ENCODE peak calls at places on chromosome 13, in seven cellular contexts. E is A549, R is heart left ventricle, Y is adrenal gland, D is IMR-90, B is breast epithelium, U is stomach. I is an unnamed sample.

GRCh38 chr13:73945371-73945770 is 188.8 kb downstream of the KLF12 start:
- DNase-seq in B (no peak), U (no peak), R (no peak), D (no peak), Y (no peak), E (no peak), I (no peak)

GRCh38 chr13:51731759-51732158 is 72.2 kb downstream of the DHRS12 start:
- DNase-seq in U (no peak), R (no peak), D (peak), E (peak), B (no peak), Y (no peak), I (no peak)

GRCh38 chr13:51826606-51827005 is 18.4 kb downstream of the TMEM272 start:
- DNase-seq in B (peak), U (no peak), E (no peak), D (no peak), R (peak), Y (peak), I (no peak)

GRCh38 chr13:77460195-77460594 is 75.3 kb upstream of the SCEL start:
- DNase-seq in D (no peak), Y (peak), U (peak), E (no peak), B (no peak), R (no peak), I (no peak)

GRCh38 chr13:25292301-25292700 is 5.0 kb upstream of the MTMR6 start:
- DNase-seq in U (no peak), D (peak), B (no peak), R (no peak), E (no peak), Y (no peak), I (no peak)

GRCh38 chr13:110388141-110388943 is 81.3 kb downstream of the COL4A2 start:
- DNase-seq in B (peak), D (peak), U (no peak), Y (no peak), E (no peak), R (peak), I (peak)

GRCh38 chr13:46385946-46386345 is 1.1 kb downstream of the RUBCNL start:
- DNase-seq in U (no peak), D (no peak), R (no peak), E (no peak), Y (no peak), B (no peak), I (no peak)

GRCh38 chr13:36997716-36998427 is 1.3 kb downstream of the ALG5 start:
- DNase-seq in D (peak), U (no peak), Y (no peak), B (no peak), E (no peak), R (no peak), I (no peak)

GRCh38 chr13:64041296-64041695 is 2625.6 kb upstream of the PCDH20 start:
- DNase-seq in E (no peak), D (no peak), U (no peak), Y (no peak), B (no peak), R (no peak), I (no peak)

GRCh38 chr13:59494151-59494550 is 669.6 kb downstream of the DIAPH3 start:
- DNase-seq in U (no peak), R (no peak), E (no peak), Y (no peak), D (no peak), B (no peak), I (no peak)

GRCh38 chr13:59696229-59696628 is 467.5 kb downstream of the DIAPH3 start:
- DNase-seq in R (no peak), B (no peak), Y (no peak), D (no peak), E (no peak), U (no peak), I (no peak)

GRCh38 chr13:85283408-85283807 is 515.8 kb downstream of the SLITRK6 start:
- DNase-seq in D (no peak), B (no peak), R (no peak), U (no peak), Y (no peak), E (no peak), I (no peak)

GRCh38 chr13:77112961-77113360 is 86.0 kb upstream of the FBXL3 start:
- DNase-seq in D (no peak), R (no peak), E (no peak), U (no peak), B (no peak), Y (no peak), I (no peak)

GRCh38 chr13:24254151-24254810 is 55.1 kb upstream of the C1QTNF9 start:
- DNase-seq in B (no peak), D (no peak), R (no peak), U (no peak), Y (no peak), E (no peak), I (no peak)

GRCh38 chr13:94300401-94300800 is 179.1 kb downstream of the DCT start:
- DNase-seq in B (no peak), U (no peak), D (no peak), E (no peak), R (no peak), Y (no peak), I (no peak)

GRCh38 chr13:93248627-93249047 is 22.0 kb downstream of the GPC6 start:
- DNase-seq in U (peak), D (peak), R (no peak), Y (no peak), E (no peak), B (no peak), I (peak)

GRCh38 chr13:23445794-23446193 is 12.3 kb upstream of the SACS start:
- DNase-seq in D (no peak), R (no peak), B (no peak), Y (no peak), E (no peak), U (no peak), I (no peak)

GRCh38 chr13:77533875-77534788 is 1.4 kb upstream of the SCEL start:
- DNase-seq in E (no peak), U (no peak), Y (no peak), B (no peak), R (no peak), D (no peak), I (no peak)

GRCh38 chr13:40109324-40109958 is 454.0 kb downstream of the COG6 start:
- DNase-seq in Y (no peak), D (peak), R (no peak), B (no peak), U (no peak), E (peak), I (no peak)

GRCh38 chr13:98141938-98142426 is 912 bp upstream of the FARP1 start:
- DNase-seq in Y (peak), U (peak), E (no peak), R (peak), D (no peak), B (no peak), I (peak)

GRCh38 chr13:31093145-31093885 is 68.4 kb downstream of the HSPH1 start:
- DNase-seq in B (no peak), U (no peak), D (no peak), E (no peak), Y (no peak), R (no peak), I (no peak)

GRCh38 chr13:89930861-89931260 is 1416.6 kb upstream of the MIR17HG start:
- DNase-seq in Y (no peak), E (no peak), R (no peak), D (no peak), U (no peak), B (no peak), I (no peak)

GRCh38 chr13:43331676-43332075 is 308.3 kb downstream of the DNAJC15 start:
- DNase-seq in U (no peak), E (no peak), D (peak), B (no peak), Y (no peak), R (no peak), I (peak)

DNA sequence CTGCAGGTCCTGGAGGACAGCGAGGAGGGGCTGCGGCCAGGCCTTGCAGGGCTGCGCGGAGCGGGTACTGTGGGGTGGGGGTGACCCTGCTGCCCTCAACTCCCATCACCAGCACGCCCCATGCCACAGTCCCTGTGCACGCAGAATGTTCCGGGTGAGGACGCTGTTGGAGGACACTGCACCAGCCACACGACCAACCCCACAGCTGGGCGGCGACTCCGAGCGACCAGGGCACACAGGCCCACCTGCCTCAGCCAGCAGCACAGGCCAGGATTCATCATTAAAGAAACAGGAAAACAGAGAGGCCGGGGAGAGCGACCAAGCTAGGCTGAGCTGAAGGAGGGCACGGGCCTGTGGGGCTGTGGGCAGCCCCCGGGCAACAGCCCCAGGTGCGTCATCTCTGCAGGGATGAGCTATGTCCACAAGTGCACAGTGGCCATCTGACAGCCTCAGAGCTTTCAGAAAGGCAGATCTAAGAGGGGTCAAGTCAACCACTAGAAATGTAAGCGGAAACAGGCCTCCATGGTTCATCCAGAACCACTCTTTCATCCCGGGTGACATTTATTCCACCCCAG is 1.6 kb downstream of the GAS6 start:
- DNase-seq in E (no peak), U (no peak), R (no peak), B (peak), D (peak), Y (no peak), I (no peak)
- H3K4me3 ChIP-seq in E (no peak), U (peak), R (peak), B (peak), D (peak), Y (no peak), I (peak)

GRCh38 chr13:48655291-48655690 is 1.6 kb downstream of the CYSLTR2 start:
- DNase-seq in R (no peak), B (no peak), E (no peak), Y (no peak), U (no peak), D (no peak), I (no peak)

GRCh38 chr13:48656621-48657020 is 2.9 kb downstream of the CYSLTR2 start:
- DNase-seq in E (no peak), U (no peak), Y (no peak), R (no peak), D (no peak), B (no peak), I (no peak)

GRCh38 chr13:48662226-48662625 is 8.5 kb downstream of the CYSLTR2 start:
- DNase-seq in E (no peak), Y (no peak), R (no peak), U (no peak), B (no peak), D (no peak), I (no peak)

GRCh38 chr13:48661112-48661511 is 7.4 kb downstream of the CYSLTR2 start:
- DNase-seq in R (no peak), U (no peak), B (no peak), D (no peak), Y (no peak), E (no peak), I (no peak)

DNA sequence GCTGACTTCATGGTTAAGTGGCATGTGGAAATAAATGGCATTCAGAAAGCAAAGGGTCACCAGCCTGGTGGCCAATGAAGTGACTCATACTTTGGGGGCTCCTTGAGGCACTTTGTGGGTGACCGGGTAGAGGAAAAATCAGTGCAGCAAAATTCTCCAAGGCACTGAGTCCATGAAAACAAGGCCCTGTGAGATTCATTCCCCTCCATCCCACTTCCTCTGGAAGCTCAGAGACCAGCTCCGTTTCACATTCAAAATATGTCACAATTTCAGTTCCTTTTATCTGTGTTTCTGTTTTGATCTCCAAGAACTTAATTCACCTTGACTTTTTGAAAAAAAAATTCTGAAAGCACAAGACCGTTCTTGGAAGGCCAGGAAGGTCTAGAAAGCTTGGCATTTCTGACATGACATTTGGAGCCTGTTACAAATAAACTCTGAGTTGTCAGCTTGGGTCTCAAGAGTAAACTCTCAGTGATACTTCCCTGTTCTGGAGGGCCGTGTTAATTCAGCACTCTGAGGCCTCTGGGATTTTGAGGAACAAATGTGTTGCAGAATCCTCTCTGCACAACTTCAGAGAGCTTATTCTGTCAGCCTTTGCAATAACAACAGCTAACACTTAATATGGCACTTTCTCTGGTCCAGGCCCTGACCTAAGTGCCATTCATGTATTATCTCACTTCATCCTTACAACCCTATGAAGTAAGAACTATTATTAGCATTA is 6.8 kb downstream of the CYSLTR2 start:
- DNase-seq in R (no peak), U (no peak), B (no peak), D (no peak), Y (no peak), E (no peak), I (no peak)
- TF ChIP-seq POLR2A in R (no peak), U (no peak), B (no peak), D (no peak), Y (no peak), E (no peak), I (no peak)

GRCh38 chr13:48160879-48161278 is 66.0 kb upstream of the MED4 start:
- DNase-seq in U (no peak), Y (no peak), E (no peak), B (no peak), D (no peak), R (no peak), I (no peak)
- H3K4me3 ChIP-seq in U (no peak), Y (no peak), E (no peak), B (no peak), D (no peak), R (no peak), I (no peak)

GRCh38 chr13:49936085-49936942 is at the start of gene SPRYD7:
- DNase-seq in E (peak), B (peak), R (peak), Y (peak), D (peak), U (peak), I (peak)
- TF ChIP-seq POLR2A in E (peak), B (peak), R (peak), Y (no peak), D (peak), U (no peak), I (peak)

GRCh38 chr13:97113231-97114001 is 108.7 kb upstream of the MBNL2 start:
- DNase-seq in Y (peak), D (no peak), U (no peak), B (no peak), E (no peak), R (no peak), I (peak)
- H3K4me3 ChIP-seq in Y (no peak), D (no peak), U (no peak), B (no peak), E (no peak), R (no peak), I (no peak)

GRCh38 chr13:72567566-72567965 is 159.9 kb downstream of the MZT1 start:
- DNase-seq in R (no peak), B (no peak), D (no peak), Y (no peak), U (no peak), E (no peak), I (no peak)
- TF ChIP-seq POLR2A in R (no peak), B (no peak), D (no peak), Y (no peak), U (no peak), E (no peak), I (no peak)

GRCh38 chr13:32736648-32737047 is 150.4 kb downstream of the PDS5B start:
- DNase-seq in E (no peak), R (no peak), B (no peak), D (no peak), U (no peak), Y (no peak), I (no peak)

GRCh38 chr13:32735859-32736258 is 149.6 kb downstream of the PDS5B start:
- DNase-seq in D (no peak), E (no peak), R (no peak), U (no peak), Y (no peak), B (no peak), I (no peak)

GRCh38 chr13:32737679-32738078 is 151.4 kb downstream of the PDS5B start:
- DNase-seq in U (no peak), Y (no peak), R (no peak), E (no peak), D (no peak), B (no peak), I (no peak)

GRCh38 chr13:32734511-32734910 is 148.3 kb downstream of the PDS5B start:
- DNase-seq in U (no peak), B (no peak), Y (peak), D (peak), E (no peak), R (no peak), I (no peak)

GRCh38 chr13:32737111-32737571 is 150.9 kb downstream of the PDS5B start:
- DNase-seq in Y (no peak), B (no peak), E (no peak), U (no peak), D (no peak), R (no peak), I (no peak)
- H3K4me3 ChIP-seq in Y (peak), B (peak), E (no peak), U (peak), D (peak), R (peak), I (no peak)

DNA sequence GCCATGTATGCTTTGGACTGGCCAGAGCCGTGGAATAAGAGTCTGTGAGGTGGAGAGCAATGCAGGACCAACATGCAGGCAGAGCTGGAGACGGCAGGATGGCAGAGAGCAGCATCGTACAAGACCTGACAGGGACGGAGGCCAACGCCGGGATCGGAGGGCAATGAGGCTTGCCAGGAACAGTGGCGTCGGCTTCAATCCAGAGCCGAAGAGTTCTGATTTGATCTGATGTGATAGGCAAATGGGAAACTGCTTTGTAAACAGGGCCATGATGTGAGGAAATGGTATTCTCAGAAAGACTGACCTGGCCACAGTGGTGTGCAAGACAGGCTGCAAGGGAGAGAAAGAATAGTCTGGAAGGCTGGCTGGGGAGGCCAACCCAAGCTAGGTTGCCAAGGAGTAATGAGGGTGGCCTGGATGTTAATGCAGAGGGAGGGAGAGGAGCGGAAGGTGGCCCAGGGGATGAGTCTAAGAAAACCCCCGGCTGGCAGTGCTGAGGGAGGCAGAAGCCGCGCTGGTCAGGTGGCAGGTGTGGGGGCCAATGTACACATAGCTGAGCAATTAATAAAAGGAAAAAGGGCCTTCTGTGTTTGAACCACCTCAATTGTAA is 26.7 kb downstream of the RCBTB2 start:
- DNase-seq in D (no peak), R (no peak), E (no peak), Y (no peak), U (no peak), B (no peak), I (no peak)
- TF ChIP-seq POLR2A in D (no peak), R (no peak), E (no peak), Y (no peak), U (no peak), B (no peak), I (no peak)

GRCh38 chr13:27833206-27833605 is 40.9 kb downstream of the GSX1 start:
- DNase-seq in R (no peak), B (no peak), D (no peak), E (no peak), U (no peak), Y (no peak), I (no peak)

GRCh38 chr13:27834095-27834494 is 41.8 kb downstream of the GSX1 start:
- DNase-seq in U (peak), D (no peak), B (no peak), R (no peak), Y (no peak), E (no peak), I (no peak)

GRCh38 chr13:27827646-27828045 is 35.4 kb downstream of the GSX1 start:
- DNase-seq in U (no peak), R (no peak), B (no peak), D (no peak), E (no peak), Y (no peak), I (no peak)

GRCh38 chr13:27826379-27827353 is 34.4 kb downstream of the GSX1 start:
- DNase-seq in B (peak), D (peak), U (peak), Y (peak), E (peak), R (peak), I (peak)

GRCh38 chr13:27830010-27830409 is 37.7 kb downstream of the GSX1 start:
- DNase-seq in E (peak), B (no peak), D (no peak), Y (peak), R (peak), U (peak), I (peak)
- H3K4me3 ChIP-seq in E (peak), B (peak), D (no peak), Y (no peak), R (no peak), U (peak), I (no peak)

DNA sequence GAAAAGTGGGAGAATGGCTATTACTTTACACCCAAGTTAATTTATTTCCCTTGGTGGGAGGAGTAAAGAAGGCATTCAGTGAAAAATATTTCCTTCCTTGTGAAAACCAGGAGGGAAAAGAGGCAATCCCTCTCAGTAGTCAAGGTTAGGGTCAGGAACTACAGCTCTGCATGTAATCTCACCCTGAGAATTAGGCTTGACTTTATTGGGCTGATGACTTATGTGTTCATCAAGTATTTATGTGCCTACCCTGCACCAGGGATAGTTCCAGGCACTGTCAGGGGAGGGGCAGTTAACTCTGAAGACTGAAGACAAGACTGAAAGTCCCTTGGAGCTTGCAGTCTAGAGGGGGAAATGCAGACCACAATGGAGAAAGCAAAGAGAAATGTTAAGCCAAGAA is 281.7 kb downstream of the DLEU7 start:
- DNase-seq in U (no peak), Y (no peak), R (no peak), B (no peak), D (no peak), E (no peak), I (no peak)
- TF ChIP-seq POLR2A in U (no peak), Y (no peak), R (no peak), B (no peak), D (no peak), E (no peak), I (no peak)

I was measured in thyroid gland.